ENCODE peak calls at places on chromosomes 2 and 18, in five cellular contexts. R is DND-41, Z is fibroblast of mammary gland, A is thoracic aorta, S is T-helper 2 cell. P is an unnamed sample.

GRCh38 chr2:190534310-190535118 is at the start of gene NEMP2:
- DNase-seq in R (peak; percentile 91), Z (peak; percentile 50), A (peak; percentile 3), S (peak; percentile 90), P (peak; percentile 89)

GRCh38 chr2:149492923-149493322 is 94.7 kb downstream of the MMADHC start:
- DNase-seq in R (no peak), Z (no peak), A (no peak), S (no peak), P (no peak)

GRCh38 chr18:61890344-61890743 is 2.5 kb downstream of the RNF152 start:
- DNase-seq in R (no peak), Z (no peak), A (no peak), S (no peak), P (no peak)

GRCh38 chr18:79750980-79751571 is 46.7 kb upstream of the KCNG2 start:
- DNase-seq in R (peak; percentile 18), Z (no peak), A (no peak), S (no peak), P (no peak)

GRCh38 chr2:152475982-152476381 is 141.0 kb downstream of the FMNL2 start:
- DNase-seq in R (no peak), Z (no peak), A (no peak), S (no peak), P (no peak)

GRCh38 chr18:68472701-68473295 is 242.1 kb downstream of the TMX3 start:
- DNase-seq in R (no peak), Z (no peak), A (no peak), S (no peak), P (no peak)

GRCh38 chr2:62472321-62472720 is 33.7 kb downstream of the TMEM17 start:
- DNase-seq in R (no peak), Z (peak; percentile 62), A (no peak), S (no peak), P (no peak)

GRCh38 chr2:53765749-53766148 is 1.9 kb upstream of the CHAC2 start:
- DNase-seq in R (no peak), Z (no peak), A (no peak), S (no peak), P (no peak)

GRCh38 chr2:197803033-197803444 is 1.4 kb upstream of the PLCL1 start:
- DNase-seq in R (peak; percentile 38), Z (peak; percentile 66), A (no peak), S (no peak), P (no peak)

GRCh38 chr2:192978317-192978874 is 783.7 kb upstream of the TMEFF2 start:
- DNase-seq in R (no peak), Z (no peak), A (no peak), S (no peak), P (no peak)

GRCh38 chr2:33258387-33258786 is 218.1 kb upstream of the RASGRP3 start:
- DNase-seq in R (no peak), Z (no peak), A (no peak), S (no peak), P (no peak)

GRCh38 chr2:55061534-55062344 is 11.5 kb upstream of the RTN4 start:
- DNase-seq in R (no peak), Z (no peak), A (no peak), S (no peak), P (no peak)

GRCh38 chr2:9889812-9890261 is 46.6 kb downstream of the TAF1B start:
- DNase-seq in R (no peak), Z (no peak), A (no peak), S (no peak), P (no peak)

P was measured in pancreas.